ENCODE peak calls at places on chromosomes 7 and 10, in ten cellular contexts. O is smooth muscle cell of the brain vasculature; P is fibroblast of pulmonary artery; F is AML-193; Y is NCI-H1694 treated with DMSO at 0.1 percent for 48 hours; Z is NCI-H446 treated with DMSO at 0.1 percent for 48 hours; A is activated naive CD4-positive, alpha-beta T cell; M is GM13976; I is HT-29; S is Caki2. J is an unnamed sample.

GRCh38 chr7:4895766-4896165 is 12.2 kb upstream of the RADIL start:
- DNase-seq in F (no peak), A (no peak), O (no peak), Z (no peak), I (no peak), M (no peak), P (no peak), S (no peak), Y (no peak), J (no peak)

GRCh38 chr7:135392701-135393100 is 117.2 kb downstream of the CNOT4 start:
- DNase-seq in I (no peak), A (no peak), Y (no peak), O (no peak), P (no peak), Z (no peak), F (no peak), M (no peak), S (no peak), J (no peak)

GRCh38 chr10:114507449-114507848 is 103.1 kb upstream of the AFAP1L2 start:
- DNase-seq in O (no peak), F (no peak), M (no peak), Z (no peak), P (no peak), I (peak), Y (no peak), A (no peak), S (peak), J (no peak)

GRCh38 chr7:101112233-101112632 is 14.7 kb upstream of the SERPINE1 start:
- DNase-seq in A (no peak), M (no peak), Y (no peak), F (no peak), I (no peak), O (no peak), S (no peak), Z (no peak), P (peak), J (no peak)

GRCh38 chr10:3195286-3195685 is 22.7 kb upstream of the PITRM1 start:
- DNase-seq in S (no peak), F (no peak), A (no peak), M (no peak), Z (no peak), O (no peak), P (no peak), Y (no peak), I (no peak), J (no peak)

GRCh38 chr7:117715784-117716445 is 157.3 kb downstream of the CTTNBP2 start:
- DNase-seq in O (peak), Z (no peak), P (peak), I (peak), A (no peak), S (peak), M (peak), Y (peak), F (peak), J (no peak)

GRCh38 chr7:95723583-95724180 is 48.7 kb upstream of the DYNC1I1 start:
- DNase-seq in F (peak), S (peak), A (no peak), Y (peak), M (peak), I (peak), Z (no peak), O (peak), P (peak), J (no peak)

GRCh38 chr7:90570373-90570959 is 25.7 kb upstream of the CDK14 start:
- DNase-seq in M (no peak), Z (no peak), A (no peak), F (no peak), Y (no peak), P (peak), O (no peak), I (no peak), S (no peak), J (no peak)

GRCh38 chr10:79196470-79197461 is 128.0 kb downstream of the ZMIZ1 start:
- DNase-seq in A (peak), F (peak), M (peak), Y (no peak), P (peak), S (peak), O (no peak), I (peak), Z (no peak), J (peak)

GRCh38 chr10:48722153-48722861 is 37.6 kb downstream of the WDFY4 start:
- DNase-seq in A (no peak), Z (no peak), O (no peak), P (no peak), Y (no peak), S (no peak), M (no peak), F (no peak), I (no peak), J (no peak)